ENCODE peak calls at places on chromosomes 16 and 17, in nine cellular contexts. J, F, G, N, L, T, S, X and K are unnamed samples.

GRCh38 chr16:81137012-81137335 is 40.8 kb upstream of the GCSH start:
- DNase-seq in J (peak; percentile 26), F (no peak), G (peak; percentile 35), N (no peak), L (no peak), T (no peak), S (no peak), X (peak; percentile 67), K (peak; percentile 15)

GRCh38 chr17:38442548-38442947 is 14.3 kb downstream of the ARHGAP23 start:
- DNase-seq in J (no peak), F (no peak), G (no peak), N (no peak), L (no peak), T (no peak), S (no peak), X (no peak), K (no peak)

GRCh38 chr16:84072014-84072413 is 29.4 kb upstream of the SLC38A8 start:
- DNase-seq in J (peak; percentile 59), F (no peak), G (no peak), N (peak; percentile 22), L (no peak), T (no peak), S (no peak), X (no peak), K (peak; percentile 54)

GRCh38 chr17:20063665-20064648 is 54.8 kb downstream of the SPECC1 start:
- DNase-seq in J (peak; percentile 72), F (no peak), G (peak; percentile 91), N (peak; percentile 97), L (peak; percentile 79), T (peak; percentile 10), S (peak; percentile 94), X (peak; percentile 82), K (peak; percentile 93)

GRCh38 chr16:15616475-15616874 is 26.5 kb downstream of the MARF1 start:
- DNase-seq in J (no peak), F (no peak), G (no peak), N (no peak), L (no peak), T (no peak), S (no peak), X (no peak), K (no peak)

GRCh38 chr17:67390646-67391480 is 13.8 kb downstream of the PITPNC1 start:
- DNase-seq in J (peak; percentile 93), F (peak; percentile 73), G (peak; percentile 83), N (peak; percentile 94), L (no peak), T (peak; percentile 94), S (no peak), X (peak; percentile 82), K (peak; percentile 94)

GRCh38 chr17:75589919-75590303 is 2.3 kb downstream of the MYO15B start:
- DNase-seq in J (no peak), F (no peak), G (no peak), N (no peak), L (no peak), T (no peak), S (peak; percentile 43), X (no peak), K (no peak)

GRCh38 chr17:64683791-64684190 is 21.7 kb upstream of the SMURF2 start:
- DNase-seq in J (no peak), F (no peak), G (no peak), N (no peak), L (no peak), T (no peak), S (no peak), X (no peak), K (peak; percentile 31)

GRCh38 chr16:28572659-28573510 is 19.2 kb downstream of the SGF29 start:
- DNase-seq in J (peak; percentile 30), F (no peak), G (no peak), N (no peak), L (peak; percentile 61), T (no peak), S (peak; percentile 73), X (peak; percentile 30), K (peak; percentile 30)